ENCODE peak calls at places on chromosome 4, in six cellular contexts. C is heart right ventricle, P is transverse colon, R is mammary epithelial cell, U is ovary, Y is psoas muscle. D is an unnamed sample. For H3K36me3, the result is how much of the 10 kb centered on the place peaks cover.

GRCh38 chr4:148795156-148795864 is 353.1 kb upstream of the NR3C2 start:
- DNase-seq in C (peak), P (no peak), R (peak), U (no peak), Y (no peak), D (no peak)

GRCh38 chr4:48909697-48910096 is 3.1 kb upstream of the OCIAD2 start:
- DNase-seq in C (no peak), P (peak), R (peak), U (no peak), Y (no peak), D (no peak)

GRCh38 chr4:169484485-169484884 is 127.9 kb downstream of the NEK1 start:
- DNase-seq in C (no peak), P (no peak), R (no peak), U (no peak), Y (no peak), D (no peak)

GRCh38 chr4:137531951-137532868 is at the start of gene PCDH18:
- DNase-seq in C (peak), P (peak), R (peak), U (peak), Y (peak), D (no peak)

GRCh38 chr4:23966720-23967119 is 76.9 kb upstream of the PPARGC1A start:
- DNase-seq in C (no peak), P (no peak), R (no peak), U (no peak), Y (no peak), D (no peak)

GRCh38 chr4:172975651-172976229 is 192.9 kb upstream of the GALNT7 start:
- DNase-seq in C (no peak), P (no peak), R (no peak), U (no peak), Y (no peak), D (no peak)

GRCh38 chr4:41600243-41600642 is 62.3 kb downstream of the LIMCH1 start:
- DNase-seq in C (no peak), P (no peak), R (peak), U (no peak), Y (no peak), D (no peak)

GRCh38 chr4:130233377-130234047 is 1137.6 kb downstream of the C4orf33 start:
- DNase-seq in C (no peak), P (no peak), R (peak), U (no peak), Y (no peak), D (no peak)

GRCh38 chr4:20723019-20723418 is 22.8 kb downstream of the PACRGL start:
- DNase-seq in C (no peak), P (no peak), R (peak), U (no peak), Y (no peak), D (no peak)

GRCh38 chr4:74230902-74231499 is 73.1 kb downstream of the MTHFD2L start:
- DNase-seq in C (no peak), P (peak), R (peak), U (no peak), Y (no peak), D (no peak)

GRCh38 chr4:103422467-103423219 is 224.5 kb upstream of the CENPE start:
- DNase-seq in C (no peak), P (no peak), R (no peak), U (no peak), Y (no peak), D (no peak)

GRCh38 chr4:73222466-73223257 is 35.9 kb downstream of the ANKRD17 start:
- DNase-seq in C (no peak), P (peak), R (peak), U (no peak), Y (no peak), D (peak)

GRCh38 chr4:98958065-98958464 is 29.1 kb upstream of the EIF4E start:
- DNase-seq in C (no peak), P (no peak), R (no peak), U (no peak), Y (no peak), D (no peak)

GRCh38 chr4:163172666-163173065 is 6.0 kb upstream of the NAF1 start:
- DNase-seq in C (no peak), P (no peak), R (no peak), U (no peak), Y (no peak), D (no peak)

GRCh38 chr4:145719752-145720624 is 40.0 kb downstream of the C4orf51 start:
- DNase-seq in C (no peak), P (no peak), R (no peak), U (no peak), Y (no peak), D (peak)

GRCh38 chr4:56245547-56246229 is 141.6 kb downstream of the AASDH start:
- DNase-seq in C (no peak), P (no peak), R (no peak), U (no peak), Y (no peak), D (no peak)

GRCh38 chr4:6749340-6750171 is 33.0 kb upstream of the KIAA0232 start:
- DNase-seq in C (peak), P (peak), R (peak), U (peak), Y (peak), D (no peak)

GRCh38 chr4:29708473-29708872 is 1011.7 kb upstream of the PCDH7 start:
- DNase-seq in C (no peak), P (no peak), R (peak), U (no peak), Y (no peak), D (no peak)

GRCh38 chr4:1033840-1034551 is 22.6 kb downstream of the FGFRL1 start:
- DNase-seq in C (peak), P (no peak), R (no peak), U (peak), Y (no peak), D (no peak)

GRCh38 chr4:85498068-85498733 is 23.3 kb downstream of the ARHGAP24 start:
- DNase-seq in C (no peak), P (peak), R (peak), U (no peak), Y (peak), D (no peak)

GRCh38 chr4:149754526-149754925 is 61.1 kb downstream of the IQCM start:
- DNase-seq in C (no peak), P (no peak), R (peak), U (no peak), Y (no peak), D (no peak)

GRCh38 chr4:68271851-68272756 is 26.6 kb upstream of the TMPRSS11B start:
- DNase-seq in C (no peak), P (no peak), R (peak), U (no peak), Y (no peak), D (peak)

GRCh38 chr4:138611017-138611416 is 368.9 kb upstream of the SLC7A11 start:
- DNase-seq in C (no peak), P (no peak), R (no peak), U (no peak), Y (no peak), D (no peak)

GRCh38 chr4:176193898-176194297 is 1.5 kb downstream of the SPATA4 start:
- DNase-seq in C (no peak), P (no peak), R (peak), U (no peak), Y (no peak), D (no peak)

GRCh38 chr4:118774989-118775388 is 60.9 kb downstream of the SEC24D start:
- DNase-seq in C (no peak), P (no peak), R (peak), U (no peak), Y (no peak), D (no peak)

GRCh38 chr4:82044141-82044993 is 329.4 kb downstream of the HNRNPD start:
- DNase-seq in C (peak), P (peak), R (peak), U (peak), Y (peak), D (peak)

GRCh38 chr4:10088135-10089010 is 28.2 kb downstream of the WDR1 start:
- DNase-seq in C (peak), P (no peak), R (peak), U (peak), Y (peak), D (no peak)

GRCh38 chr4:10582059-10582686 is 102.4 kb downstream of the CLNK start:
- DNase-seq in C (no peak), P (peak), R (peak), U (peak), Y (no peak), D (no peak)

GRCh38 chr4:42397635-42398447 is 553 bp downstream of the SHISA3 start:
- DNase-seq in C (peak), P (no peak), R (peak), U (no peak), Y (peak), D (peak)

GRCh38 chr4:75985116-75985515 is 5.6 kb downstream of the SDAD1 start:
- DNase-seq in C (no peak), P (no peak), R (peak), U (no peak), Y (no peak), D (no peak)

GRCh38 chr4:142719854-142720541 is 126.1 kb downstream of the INPP4B start:
- DNase-seq in C (no peak), P (no peak), R (peak), U (no peak), Y (no peak), D (no peak)

GRCh38 chr4:89939994-89940393 is 45.3 kb downstream of the MMRN1 start:
- DNase-seq in C (peak), P (no peak), R (no peak), U (no peak), Y (no peak), D (no peak)

GRCh38 chr4:119559044-119559647 is 69.5 kb downstream of the PDE5A start:
- DNase-seq in C (no peak), P (no peak), R (peak), U (no peak), Y (no peak), D (no peak)

GRCh38 chr4:3523146-3523627 is 9.0 kb downstream of the LRPAP1 start:
- DNase-seq in C (no peak), P (no peak), R (no peak), U (peak), Y (peak), D (no peak)

GRCh38 chr4:75637176-75637575 is 6.8 kb upstream of the CDKL2 start:
- DNase-seq in C (no peak), P (no peak), R (peak), U (peak), Y (no peak), D (no peak)

GRCh38 chr4:102172341-102172740 is 172.9 kb downstream of the SLC39A8 start:
- DNase-seq in C (no peak), P (no peak), R (no peak), U (no peak), Y (no peak), D (no peak)

GRCh38 chr4:53022162-53023100 is 160.3 kb downstream of the RASL11B start:
- DNase-seq in C (no peak), P (no peak), R (no peak), U (no peak), Y (no peak), D (no peak)

GRCh38 chr4:40152642-40153041 is 44.2 kb upstream of the RHOH start:
- DNase-seq in C (no peak), P (no peak), R (no peak), U (no peak), Y (no peak), D (no peak)
- H3K36me3 ChIP-seq in C (under half), P (under half), R (under half), U (under half), Y (under half), D (under half)

GRCh38 chr4:7850489-7850888 is 89.2 kb downstream of the AFAP1 start:
- DNase-seq in C (no peak), P (no peak), R (no peak), U (no peak), Y (no peak), D (no peak)
- TF ChIP-seq CTCF in C (no peak), P (no peak), R (no peak), U (no peak), Y (no peak), D (no peak)

DNA sequence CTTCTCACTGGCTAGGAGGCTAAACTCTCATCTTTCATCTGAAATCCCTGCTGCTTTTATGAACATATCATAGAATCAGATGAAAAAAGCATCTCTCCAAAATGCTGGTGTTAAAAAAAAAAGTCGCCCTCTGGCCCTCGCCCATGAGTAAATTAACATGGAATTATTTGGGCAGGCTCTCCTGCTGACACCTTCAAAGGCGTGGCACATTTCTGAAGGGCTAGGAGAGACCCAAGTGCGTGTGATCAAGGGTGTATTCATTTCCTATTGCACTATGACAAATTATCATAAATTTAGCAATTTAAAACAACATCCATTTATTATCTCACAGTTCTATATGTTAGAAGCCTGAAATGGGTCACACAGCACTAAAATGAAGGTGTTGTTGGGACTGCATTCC is 5.1 kb downstream of the ANXA3 start:
- DNase-seq in C (no peak), P (no peak), R (peak), U (no peak), Y (no peak), D (no peak)
- H3K36me3 ChIP-seq in C (under half), P (under half), R (under half), U (under half), Y (under half), D (under half)

GRCh38 chr4:2352171-2352570 is 66.3 kb downstream of the ZFYVE28 start:
- DNase-seq in C (no peak), P (peak), R (no peak), U (peak), Y (no peak), D (no peak)

GRCh38 chr4:2354760-2355159 is 63.7 kb downstream of the ZFYVE28 start:
- DNase-seq in C (no peak), P (peak), R (no peak), U (no peak), Y (no peak), D (no peak)

GRCh38 chr4:2352729-2353221 is 65.7 kb downstream of the ZFYVE28 start:
- DNase-seq in C (no peak), P (peak), R (no peak), U (peak), Y (no peak), D (no peak)

GRCh38 chr4:2353222-2354107 is 65.0 kb downstream of the ZFYVE28 start:
- DNase-seq in C (no peak), P (peak), R (no peak), U (peak), Y (peak), D (no peak)

GRCh38 chr4:2354127-2354526 is 64.3 kb downstream of the ZFYVE28 start:
- DNase-seq in C (no peak), P (peak), R (no peak), U (no peak), Y (no peak), D (no peak)
- TF ChIP-seq CTCF in C (peak), P (no peak), R (no peak), U (no peak), Y (no peak), D (peak)

GRCh38 chr4:26426892-26427291 is 63.4 kb downstream of the CCKAR start:
- DNase-seq in C (no peak), P (no peak), R (no peak), U (no peak), Y (no peak), D (no peak)
- H3K36me3 ChIP-seq in C (half or more), P (under half), R (under half), U (under half), Y (half or more), D (under half)

DNA sequence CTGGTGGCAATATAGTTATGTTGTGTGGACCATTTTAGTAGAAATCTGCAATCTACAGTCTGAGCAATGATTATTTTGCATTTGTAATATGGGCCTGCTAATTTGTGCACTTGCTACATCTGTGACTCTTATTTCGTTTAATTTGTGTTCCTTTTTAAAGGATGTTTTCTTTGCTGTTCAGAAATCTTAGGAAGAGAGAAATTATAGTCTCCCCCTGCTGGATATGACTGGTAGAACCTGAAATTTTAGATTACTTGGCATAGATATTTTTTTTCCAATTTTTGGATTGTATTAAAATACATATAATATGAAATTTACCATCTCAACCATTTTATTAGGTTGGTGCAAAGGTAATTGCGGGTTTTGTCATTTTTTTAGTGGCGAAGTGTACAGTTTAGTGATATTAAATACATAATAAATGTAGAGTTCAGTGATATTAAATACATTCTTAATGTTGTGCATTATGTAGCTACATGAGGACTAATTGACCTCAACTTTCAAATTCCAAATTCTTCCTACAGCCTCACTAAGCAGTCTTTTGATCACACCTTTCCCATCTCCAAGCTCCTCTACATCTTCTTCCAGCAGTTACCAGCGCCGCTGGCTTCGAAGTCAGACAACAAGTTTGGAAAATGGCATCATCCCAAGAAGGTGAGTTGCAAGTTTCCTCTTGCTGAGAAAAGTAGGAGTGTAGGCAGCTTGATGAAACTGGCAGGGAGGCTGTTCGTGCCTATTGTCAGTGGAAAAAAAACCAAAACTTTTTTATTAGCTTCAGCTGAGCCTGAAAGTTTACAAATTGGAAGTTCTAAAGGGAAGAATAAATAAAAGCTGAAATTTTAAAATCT is 82.2 kb downstream of the FNIP2 start:
- DNase-seq in C (no peak), P (no peak), R (no peak), U (no peak), Y (no peak), D (no peak)
- TF ChIP-seq CTCF in C (peak), P (peak), R (peak), U (peak), Y (peak), D (peak)